ENCODE peak calls at places on chromosomes 6 and 20, in four cellular contexts. A is right atrium auricular region; K is A549; U is CD4-positive, CD25-positive, alpha-beta regulatory T cell. V is an unnamed sample. For H3K9me3, the result is how much of the 10 kb centered on the place peaks cover.

GRCh38 chr6:151451417-151451949 is 443 bp downstream of the RMND1 start:
- DNase-seq in A (no peak), K (no peak), U (no peak), V (no peak)

GRCh38 chr20:61127311-61128044 is 124.6 kb upstream of the CDH4 start:
- DNase-seq in A (no peak), K (peak), U (no peak), V (no peak)

GRCh38 chr6:89138173-89138572 is 7.7 kb upstream of the PM20D2 start:
- DNase-seq in A (no peak), K (no peak), U (no peak), V (no peak)

GRCh38 chr6:123309130-123309529 is 313.1 kb downstream of the CLVS2 start:
- DNase-seq in A (no peak), K (no peak), U (no peak), V (no peak)

GRCh38 chr6:4371207-4371921 is 236.0 kb upstream of the ECI2 start:
- DNase-seq in A (peak), K (no peak), U (no peak), V (no peak)

GRCh38 chr6:52635049-52635577 is 35.8 kb upstream of the TMEM14A start:
- DNase-seq in A (no peak), K (no peak), U (peak), V (no peak)

GRCh38 chr20:4006640-4007039 is 8.7 kb downstream of the RNF24 start:
- DNase-seq in A (peak), K (no peak), U (no peak), V (no peak)

GRCh38 chr20:18679020-18679419 is 91.2 kb downstream of the DTD1 start:
- DNase-seq in A (no peak), K (no peak), U (peak), V (no peak)

GRCh38 chr20:48489656-48490055 is 338.1 kb downstream of the PREX1 start:
- DNase-seq in A (no peak), K (no peak), U (no peak), V (no peak)

GRCh38 chr6:17962436-17963031 is 24.9 kb downstream of the KIF13A start:
- DNase-seq in A (peak), K (no peak), U (no peak), V (no peak)

GRCh38 chr20:44428174-44429016 is 47.3 kb upstream of the TTPAL start:
- DNase-seq in A (no peak), K (no peak), U (no peak), V (no peak)

GRCh38 chr6:105993769-105994521 is 92.2 kb upstream of the PRDM1 start:
- DNase-seq in A (no peak), K (no peak), U (peak), V (peak)

GRCh38 chr6:126716012-126716411 is 376.1 kb downstream of the CENPW start:
- DNase-seq in A (no peak), K (no peak), U (no peak), V (no peak)

GRCh38 chr20:10982692-10983091 is 308.9 kb upstream of the JAG1 start:
- DNase-seq in A (peak), K (peak), U (no peak), V (no peak)

GRCh38 chr6:143678980-143679379 is 1.2 kb downstream of the PHACTR2 start:
- DNase-seq in A (no peak), K (no peak), U (no peak), V (no peak)

GRCh38 chr6:78808933-78809332 is 58.4 kb upstream of the IRAK1BP1 start:
- DNase-seq in A (no peak), K (no peak), U (no peak), V (no peak)

GRCh38 chr20:5448449-5449118 is 131.8 kb upstream of the PROKR2 start:
- DNase-seq in A (no peak), K (peak), U (peak), V (peak)

DNA sequence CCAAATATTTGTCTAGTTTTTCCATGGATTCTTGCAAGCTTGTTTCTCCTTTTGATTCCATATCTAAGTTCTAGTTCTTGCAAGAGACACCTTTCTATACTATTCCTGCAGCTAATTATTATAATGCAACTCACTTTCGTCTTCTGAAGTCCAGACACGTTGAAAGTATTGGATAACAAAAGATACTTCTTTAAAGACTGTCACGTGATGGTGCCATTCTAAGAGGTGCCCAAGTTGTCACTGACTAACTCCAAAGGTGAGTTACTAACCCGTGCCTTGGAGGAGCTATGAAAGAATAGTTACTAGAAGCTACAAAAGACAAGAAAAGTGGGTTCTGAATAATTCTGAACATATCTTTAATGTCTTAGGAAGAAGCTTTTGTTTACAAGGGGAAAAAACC is 322.6 kb downstream of the HDGFL1 start:
- DNase-seq in A (no peak), K (no peak), U (no peak), V (no peak)
- H3K9me3 ChIP-seq in A (under half), K (under half), U (under half), V (under half)

DNA sequence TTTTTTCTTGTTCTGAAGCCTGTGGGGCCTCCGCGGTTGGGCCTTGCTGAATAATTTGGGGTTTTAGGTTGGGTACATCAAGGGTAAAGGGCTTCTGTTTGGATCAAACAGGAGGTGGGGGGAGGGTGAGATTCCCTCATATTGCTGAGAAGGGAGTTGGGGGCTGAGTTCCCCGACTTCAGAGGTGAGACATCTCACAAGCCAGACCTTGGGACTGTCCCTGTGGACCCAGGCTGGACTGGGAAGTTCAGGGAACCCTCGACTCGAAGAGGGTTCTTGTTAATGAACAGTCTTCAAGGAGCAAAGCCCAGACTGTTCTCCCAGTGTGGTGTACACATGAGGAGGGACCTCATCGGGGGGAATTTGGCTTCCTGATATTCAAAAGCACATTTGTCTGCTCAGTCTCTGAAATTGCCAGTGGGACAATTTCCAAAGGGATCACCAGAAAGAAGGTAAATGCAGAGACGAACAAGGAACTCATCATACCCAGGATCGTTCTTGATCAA is 118.5 kb downstream of the SYCP2 start:
- DNase-seq in A (peak), K (no peak), U (no peak), V (no peak)
- H3K9me3 ChIP-seq in A (under half), K (under half), U (under half), V (under half)

GRCh38 chr20:31239139-31239538 is 18.3 kb upstream of the DEFB115 start:
- DNase-seq in A (no peak), K (no peak), U (no peak), V (no peak)
- H3K9me3 ChIP-seq in A (half or more), K (under half), U (half or more), V (under half)

GRCh38 chr20:59698598-59698997 is 94.3 kb downstream of the PHACTR3 start:
- DNase-seq in A (no peak), K (no peak), U (no peak), V (no peak)

GRCh38 chr20:59701236-59701635 is 96.9 kb downstream of the PHACTR3 start:
- DNase-seq in A (no peak), K (no peak), U (no peak), V (no peak)

GRCh38 chr20:59696476-59696875 is 92.1 kb downstream of the PHACTR3 start:
- DNase-seq in A (no peak), K (no peak), U (no peak), V (no peak)

GRCh38 chr20:59693587-59693986 is 89.2 kb downstream of the PHACTR3 start:
- DNase-seq in A (no peak), K (no peak), U (no peak), V (no peak)

GRCh38 chr20:59697082-59697481 is 92.7 kb downstream of the PHACTR3 start:
- DNase-seq in A (no peak), K (no peak), U (no peak), V (no peak)
- H3K9me3 ChIP-seq in A (under half), K (under half), U (under half), V (under half)

GRCh38 chr6:121260651-121261102 is 73.6 kb downstream of the TBC1D32 start:
- DNase-seq in A (no peak), K (no peak), U (no peak), V (no peak)

DNA sequence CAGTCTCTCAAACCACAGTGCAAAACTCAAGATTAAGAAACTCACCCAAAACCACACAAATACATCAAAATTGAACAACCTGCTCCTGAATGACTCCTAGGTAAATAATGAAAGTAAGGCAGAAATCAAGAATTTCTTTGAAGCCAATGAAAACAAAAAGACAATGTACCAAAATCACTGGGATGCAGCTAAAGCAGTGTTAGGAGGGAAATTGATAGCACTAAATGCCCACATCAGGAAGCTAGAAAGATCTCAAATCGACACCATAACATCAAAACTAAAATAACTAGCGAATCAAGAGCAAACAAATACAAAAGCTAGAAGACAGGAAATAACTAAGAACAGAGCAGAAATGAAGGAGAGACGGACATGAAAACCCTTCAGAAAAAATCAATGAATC is 70.5 kb downstream of the TBC1D32 start:
- DNase-seq in A (no peak), K (no peak), U (no peak), V (no peak)
- H3K9me3 ChIP-seq in A (under half), K (under half), U (under half), V (under half)

DNA sequence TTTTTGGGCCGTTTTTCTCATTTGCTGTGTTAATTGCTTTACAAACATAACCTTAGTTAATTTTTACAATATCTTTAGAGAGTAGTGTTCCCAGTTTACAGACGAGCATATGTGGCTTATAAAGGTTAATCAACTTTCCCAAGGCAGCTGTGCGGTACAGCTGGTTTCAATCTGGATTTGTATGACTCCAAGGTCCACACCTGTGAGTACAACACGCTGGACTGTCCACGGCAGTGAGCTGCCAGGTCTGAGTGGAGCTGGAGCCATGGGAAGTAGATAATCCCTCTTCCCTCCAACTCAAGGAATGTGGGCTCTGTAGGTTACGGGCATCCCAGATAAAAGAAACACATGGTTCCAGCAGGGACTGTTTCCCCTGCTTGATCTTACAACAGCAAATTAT is 102.2 kb downstream of the SOD2 start:
- DNase-seq in A (no peak), K (no peak), U (no peak), V (no peak)
- H3K9me3 ChIP-seq in A (under half), K (under half), U (under half), V (under half)

DNA sequence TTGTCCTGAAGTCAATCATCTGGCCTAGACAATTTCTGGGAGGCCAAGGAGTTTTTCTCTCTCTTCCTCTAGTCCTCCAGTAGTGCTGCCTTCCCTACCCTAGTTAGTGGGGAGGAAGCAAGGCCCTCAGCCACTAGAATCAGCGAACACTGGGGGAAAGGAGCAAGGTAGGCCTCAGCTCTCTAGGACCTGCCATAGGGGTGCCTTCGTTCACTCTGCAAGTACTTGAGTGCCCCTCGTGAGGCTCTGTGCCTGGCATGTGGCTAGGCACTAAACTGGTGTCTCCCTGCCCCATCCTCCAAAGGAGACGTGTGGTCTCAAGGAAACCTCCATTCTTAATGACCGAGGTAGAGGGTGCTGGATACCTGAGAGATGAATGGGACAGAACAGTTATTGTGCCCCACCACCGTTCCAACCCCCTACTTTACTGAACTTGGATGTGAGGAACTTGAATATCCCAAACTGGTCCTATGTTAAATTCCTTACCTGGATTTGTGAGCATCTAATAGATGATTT is 1.1 kb downstream of the DEF6 start:
- DNase-seq in A (no peak), K (no peak), U (no peak), V (no peak)
- H3K9me3 ChIP-seq in A (under half), K (under half), U (under half), V (under half)